ENCODE peak calls at places on chromosomes 4 and X, in nine cellular contexts. N is heart right ventricle, W is HCT116, U is fibroblast of mammary gland, D is HFF-Myc, S is cardiac muscle cell, V is mesothelial cell of epicardium, A is upper lobe of left lung, G is epithelial cell of esophagus. T is an unnamed sample.

GRCh38 chrX:102720237-102721168 is at the start of gene GPRASP3:
- DNase-seq in N (peak), W (no peak), U (peak), D (no peak), S (no peak), V (no peak), A (peak), G (peak), T (peak)

GRCh38 chrX:25043192-25043591 is 27.4 kb upstream of the ARX start:
- DNase-seq in N (no peak), W (no peak), U (no peak), D (no peak), S (no peak), V (no peak), A (no peak), G (no peak), T (no peak)

GRCh38 chrX:63657821-63658220 is 127.2 kb downstream of the ARHGEF9 start:
- DNase-seq in N (peak), W (peak), U (peak), D (peak), S (peak), V (no peak), A (peak), G (peak), T (no peak)

GRCh38 chr4:138910914-138911336 is 104.7 kb upstream of the NOCT start:
- DNase-seq in N (peak), W (no peak), U (peak), D (peak), S (peak), V (no peak), A (peak), G (peak), T (no peak)

GRCh38 chrX:132676561-132677186 is 187.8 kb upstream of the MBNL3 start:
- DNase-seq in N (no peak), W (no peak), U (no peak), D (no peak), S (peak), V (no peak), A (no peak), G (peak), T (no peak)

GRCh38 chrX:6226053-6226645 is 2.5 kb downstream of the NLGN4X start:
- DNase-seq in N (no peak), W (no peak), U (no peak), D (no peak), S (peak), V (peak), A (no peak), G (peak), T (no peak)

GRCh38 chrX:136456133-136456532 is 31.6 kb upstream of the BRS3 start:
- DNase-seq in N (no peak), W (no peak), U (no peak), D (no peak), S (no peak), V (no peak), A (no peak), G (no peak), T (no peak)

GRCh38 chr4:7698586-7698985 is 241.1 kb downstream of the AFAP1 start:
- DNase-seq in N (no peak), W (no peak), U (peak), D (no peak), S (no peak), V (no peak), A (no peak), G (no peak), T (no peak)

GRCh38 chrX:39974228-39974627 is 123.5 kb downstream of the BCOR start:
- DNase-seq in N (no peak), W (no peak), U (no peak), D (no peak), S (no peak), V (no peak), A (no peak), G (no peak), T (no peak)

GRCh38 chrX:2488621-2489285 is 12.0 kb downstream of the DHRSX start:
- DNase-seq in N (no peak), W (no peak), U (no peak), D (no peak), S (no peak), V (no peak), A (no peak), G (no peak), T (no peak)

GRCh38 chr4:25215506-25215905 is 18.3 kb upstream of the PI4K2B start:
- DNase-seq in N (no peak), W (no peak), U (no peak), D (no peak), S (no peak), V (no peak), A (no peak), G (no peak), T (no peak)

GRCh38 chr4:183721207-183722081 is 62.4 kb downstream of the TRAPPC11 start:
- DNase-seq in N (peak), W (no peak), U (peak), D (peak), S (peak), V (no peak), A (peak), G (peak), T (no peak)

GRCh38 chr4:68373513-68373912 is 23.6 kb upstream of the YTHDC1 start:
- DNase-seq in N (peak), W (no peak), U (peak), D (no peak), S (peak), V (peak), A (peak), G (peak), T (peak)

GRCh38 chr4:142713282-142714030 is 132.6 kb downstream of the INPP4B start:
- DNase-seq in N (no peak), W (no peak), U (no peak), D (no peak), S (no peak), V (no peak), A (no peak), G (no peak), T (no peak)

GRCh38 chr4:107931775-107932321 is 499 bp downstream of the CYP2U1 start:
- DNase-seq in N (peak), W (no peak), U (no peak), D (no peak), S (no peak), V (no peak), A (peak), G (no peak), T (no peak)

GRCh38 chrX:45622538-45622937 is 421.9 kb upstream of the DIPK2B start:
- DNase-seq in N (no peak), W (no peak), U (peak), D (peak), S (no peak), V (no peak), A (no peak), G (peak), T (no peak)

GRCh38 chr4:87092389-87093141 is 127.9 kb downstream of the KLHL8 start:
- DNase-seq in N (peak), W (peak), U (peak), D (peak), S (peak), V (no peak), A (peak), G (peak), T (no peak)

GRCh38 chrX:72169008-72169728 is 12.4 kb upstream of the PIN4 start:
- DNase-seq in N (peak), W (no peak), U (peak), D (no peak), S (no peak), V (no peak), A (no peak), G (no peak), T (no peak)

GRCh38 chr4:88860594-88860993 is 163.0 kb upstream of the NAP1L5 start:
- DNase-seq in N (no peak), W (no peak), U (no peak), D (no peak), S (no peak), V (no peak), A (no peak), G (no peak), T (no peak)

GRCh38 chrX:77953708-77954107 is 15.7 kb downstream of the PGAM4 start:
- DNase-seq in N (no peak), W (no peak), U (peak), D (no peak), S (no peak), V (no peak), A (no peak), G (peak), T (no peak)

GRCh38 chrX:103453655-103454054 is 65.6 kb downstream of the RAB40A start:
- DNase-seq in N (no peak), W (no peak), U (peak), D (peak), S (no peak), V (no peak), A (no peak), G (peak), T (no peak)

GRCh38 chrX:133989491-133989890 is 4.1 kb upstream of the GPC3 start:
- DNase-seq in N (no peak), W (no peak), U (no peak), D (no peak), S (no peak), V (no peak), A (no peak), G (no peak), T (no peak)

GRCh38 chr4:153486281-153487151 is 20.4 kb downstream of the TMEM131L start:
- DNase-seq in N (peak), W (peak), U (peak), D (no peak), S (no peak), V (no peak), A (peak), G (peak), T (no peak)

GRCh38 chrX:48466696-48467095 is 3.4 kb downstream of the SLC38A5 start:
- DNase-seq in N (no peak), W (no peak), U (no peak), D (no peak), S (no peak), V (no peak), A (no peak), G (no peak), T (no peak)

GRCh38 chrX:56068274-56068758 is 163.8 kb upstream of the KLF8 start:
- DNase-seq in N (no peak), W (no peak), U (no peak), D (no peak), S (no peak), V (no peak), A (no peak), G (peak), T (no peak)
- TF ChIP-seq CTCF in N (no peak), W (no peak), U (no peak), D (no peak), S (no peak), V (no peak), A (no peak), G (no peak), T (no peak)

GRCh38 chr4:26455571-26455970 is 34.7 kb downstream of the CCKAR start:
- DNase-seq in N (no peak), W (no peak), U (no peak), D (no peak), S (no peak), V (no peak), A (no peak), G (no peak), T (no peak)

GRCh38 chr4:26459756-26460530 is 30.3 kb downstream of the CCKAR start:
- DNase-seq in N (no peak), W (no peak), U (peak), D (no peak), S (no peak), V (no peak), A (no peak), G (no peak), T (no peak)

GRCh38 chr4:26457412-26457811 is 32.9 kb downstream of the CCKAR start:
- DNase-seq in N (no peak), W (no peak), U (no peak), D (no peak), S (no peak), V (no peak), A (no peak), G (no peak), T (no peak)

GRCh38 chr4:26459054-26459755 is 31.1 kb downstream of the CCKAR start:
- DNase-seq in N (no peak), W (peak), U (peak), D (peak), S (peak), V (no peak), A (no peak), G (peak), T (no peak)

GRCh38 chr4:26458104-26458503 is 32.2 kb downstream of the CCKAR start:
- DNase-seq in N (no peak), W (no peak), U (no peak), D (no peak), S (no peak), V (no peak), A (no peak), G (no peak), T (no peak)
- TF ChIP-seq CTCF in N (no peak), W (no peak), U (no peak), D (no peak), S (no peak), V (no peak), A (no peak), G (no peak), T (no peak)

GRCh38 chrX:79413009-79413408 is 45.9 kb upstream of the ITM2A start:
- DNase-seq in N (no peak), W (no peak), U (peak), D (no peak), S (peak), V (no peak), A (no peak), G (peak), T (no peak)
- TF ChIP-seq CTCF in N (no peak), W (no peak), U (peak), D (no peak), S (peak), V (peak), A (peak), G (no peak), T (no peak)

GRCh38 chrX:112819013-112819635 is 21.5 kb downstream of the AMOT start:
- DNase-seq in N (no peak), W (no peak), U (peak), D (no peak), S (no peak), V (no peak), A (no peak), G (peak), T (no peak)
- TF ChIP-seq CTCF in N (no peak), W (no peak), U (no peak), D (no peak), S (no peak), V (no peak), A (no peak), G (no peak), T (no peak)

DNA sequence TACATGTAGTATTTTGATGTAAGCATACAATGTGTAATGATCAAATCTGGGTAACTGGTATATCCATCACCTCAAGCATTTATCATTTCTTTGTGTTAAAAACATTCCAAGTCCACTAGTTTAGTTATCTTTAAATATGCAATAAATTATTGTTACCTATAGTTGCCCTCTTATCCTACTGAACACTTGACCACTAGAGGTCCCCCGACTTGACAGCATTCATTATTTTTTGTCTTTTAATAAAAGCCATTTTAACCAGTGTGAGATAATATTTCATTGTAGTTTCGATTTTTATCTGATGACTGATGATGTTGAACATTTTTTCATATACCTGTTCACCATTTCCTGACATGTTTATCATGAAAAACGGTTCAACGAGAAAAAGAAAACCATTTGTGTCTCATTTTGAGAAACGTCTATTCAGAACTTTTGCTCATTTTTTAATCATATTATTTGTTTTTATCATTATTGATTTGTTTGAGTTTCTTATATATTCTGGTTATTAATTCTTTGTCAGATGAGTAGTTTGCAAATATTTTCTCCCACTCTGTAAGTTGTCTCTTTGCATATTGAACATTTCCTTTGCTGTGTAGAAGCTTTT is 199.0 kb upstream of the CXXC4 start:
- DNase-seq in N (no peak), W (peak), U (peak), D (no peak), S (no peak), V (no peak), A (no peak), G (peak), T (no peak)
- TF ChIP-seq CTCF in N (no peak), W (peak), U (peak), D (no peak), S (peak), V (no peak), A (no peak), G (peak), T (no peak)

GRCh38 chrX:54826598-54826997 is 19.1 kb downstream of the MAGED2 start:
- DNase-seq in N (no peak), W (no peak), U (no peak), D (no peak), S (no peak), V (no peak), A (no peak), G (no peak), T (no peak)

GRCh38 chrX:54821310-54821709 is 13.8 kb downstream of the MAGED2 start:
- DNase-seq in N (no peak), W (no peak), U (no peak), D (no peak), S (no peak), V (no peak), A (no peak), G (no peak), T (no peak)

GRCh38 chrX:54824722-54825121 is 17.2 kb downstream of the MAGED2 start:
- DNase-seq in N (no peak), W (no peak), U (no peak), D (no peak), S (no peak), V (no peak), A (no peak), G (no peak), T (no peak)

GRCh38 chrX:54824195-54824594 is 16.6 kb downstream of the MAGED2 start:
- DNase-seq in N (no peak), W (no peak), U (no peak), D (no peak), S (no peak), V (no peak), A (no peak), G (no peak), T (no peak)

DNA sequence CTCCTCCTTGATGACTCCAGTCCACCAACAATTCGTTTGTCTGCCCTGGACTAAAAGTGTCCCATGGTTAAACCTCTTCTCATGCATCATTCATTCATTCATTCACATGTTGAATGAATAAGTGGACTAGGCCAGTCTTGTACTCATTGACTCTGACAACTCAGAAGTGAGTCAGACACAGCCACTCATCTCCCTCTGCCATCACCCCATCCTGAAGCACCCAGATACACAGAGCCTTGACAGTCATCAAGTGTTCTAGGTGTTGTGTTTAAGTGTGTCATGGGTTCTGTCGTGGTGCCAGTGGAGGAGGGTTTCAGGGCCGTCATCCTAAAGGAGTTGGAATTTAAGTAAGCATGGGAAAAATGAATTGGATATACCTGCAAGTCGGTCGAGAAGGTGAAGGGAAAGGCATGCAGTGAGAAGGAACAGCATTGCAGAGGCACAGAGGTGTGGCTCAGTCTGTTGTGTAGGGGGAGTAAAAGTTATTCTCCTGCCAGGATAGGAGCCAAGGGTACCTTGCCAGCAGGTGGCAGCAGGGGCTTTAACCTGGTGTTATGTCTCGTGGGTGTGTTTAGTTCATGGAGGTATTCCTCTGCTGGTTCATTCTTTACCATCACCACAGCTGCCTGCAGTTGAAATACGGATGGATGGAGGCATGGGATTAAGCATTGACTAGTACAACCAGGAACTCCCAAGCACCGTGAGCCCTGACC is 18.3 kb downstream of the MAGED2 start:
- DNase-seq in N (no peak), W (no peak), U (peak), D (no peak), S (no peak), V (no peak), A (no peak), G (peak), T (no peak)
- TF ChIP-seq CTCF in N (no peak), W (no peak), U (no peak), D (no peak), S (no peak), V (no peak), A (no peak), G (no peak), T (no peak)

GRCh38 chr4:52260507-52261302 is 209.6 kb downstream of the SPATA18 start:
- DNase-seq in N (peak), W (no peak), U (no peak), D (no peak), S (no peak), V (no peak), A (no peak), G (no peak), T (no peak)
- TF ChIP-seq CTCF in N (no peak), W (no peak), U (no peak), D (no peak), S (no peak), V (no peak), A (no peak), G (no peak), T (no peak)

DNA sequence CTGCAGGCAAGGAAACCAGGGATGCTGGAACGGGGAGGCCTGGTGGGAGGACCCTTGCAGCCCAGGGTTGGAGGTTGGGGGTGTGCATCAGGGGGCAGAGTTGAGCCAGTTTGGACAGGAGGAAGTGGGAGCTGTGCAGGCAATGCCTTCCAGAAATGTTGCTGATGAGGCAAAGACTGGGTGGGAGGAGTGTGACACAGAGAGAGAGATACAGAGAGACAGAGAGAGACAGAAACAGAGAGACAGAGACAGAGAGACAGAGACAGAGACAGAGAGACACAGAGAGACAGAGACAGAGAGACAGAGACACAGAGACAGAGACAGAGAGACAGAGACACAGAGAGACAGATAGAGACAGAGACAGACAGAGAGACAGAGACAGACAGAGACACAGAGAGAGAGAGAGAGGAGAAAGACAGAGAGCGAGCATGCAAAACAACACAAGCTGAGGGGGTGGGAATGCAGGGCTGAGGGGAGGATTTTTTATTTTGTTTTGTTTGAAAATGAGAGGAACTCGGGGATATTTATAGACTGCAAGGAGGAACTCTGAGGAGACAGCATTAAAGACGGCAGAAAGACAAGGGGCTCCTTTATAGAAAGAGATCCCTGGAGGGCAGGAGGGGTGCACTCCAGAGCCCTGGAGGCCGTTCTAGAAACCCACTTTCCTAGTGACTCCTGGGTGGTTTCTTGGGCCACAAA is 1.9 kb upstream of the HAUS3 start:
- DNase-seq in N (peak), W (no peak), U (peak), D (no peak), S (peak), V (no peak), A (peak), G (no peak), T (no peak)
- TF ChIP-seq CTCF in N (peak), W (no peak), U (peak), D (peak), S (peak), V (no peak), A (peak), G (no peak), T (no peak)

T was measured in activated B cell treated with CpG ODN at 0.5 μM for 24 hours.